ENCODE peak calls at places on chromosomes 4 and X, in five cellular contexts. Z, V, F, L and P are unnamed samples. For H3K4me1 and H3K9me3, the result is how much of the 10 kb centered on the place peaks cover.

GRCh38 chr4:116539744-116540143 is 545.6 kb downstream of the TRAM1L1 start:
- DNase-seq in Z (no peak), V (no peak), F (no peak), L (no peak), P (no peak)

GRCh38 chr4:172153694-172154093 is 340.5 kb downstream of the GALNTL6 start:
- DNase-seq in Z (no peak), V (no peak), F (no peak), L (no peak), P (no peak)

GRCh38 chr4:53902786-53903185 is 161.6 kb downstream of the CHIC2 start:
- DNase-seq in Z (no peak), V (no peak), F (no peak), L (no peak), P (no peak)

GRCh38 chr4:7335363-7336066 is 99.2 kb downstream of the PSAPL1 start:
- DNase-seq in Z (peak), V (peak), F (no peak), L (peak), P (peak)

GRCh38 chr4:38069271-38069760 is 109.1 kb downstream of the PTTG2 start:
- DNase-seq in Z (peak), V (peak), F (no peak), L (no peak), P (peak)

GRCh38 chr4:173703076-173703475 is 173.0 kb upstream of the HAND2 start:
- DNase-seq in Z (no peak), V (no peak), F (no peak), L (no peak), P (no peak)

GRCh38 chrX:150018931-150019331 is 80.6 kb upstream of the EOLA2 start:
- DNase-seq in Z (no peak), V (no peak), F (no peak), L (no peak), P (no peak)

GRCh38 chrX:48698306-48698705 is 1.8 kb downstream of the SUV39H1 start:
- DNase-seq in Z (no peak), V (no peak), F (no peak), L (no peak), P (no peak)

GRCh38 chr4:102483120-102483519 is 18.0 kb upstream of the NFKB1 start:
- DNase-seq in Z (no peak), V (no peak), F (no peak), L (no peak), P (no peak)

GRCh38 chr4:14233126-14233525 is 605.6 kb upstream of the BOD1L1 start:
- DNase-seq in Z (no peak), V (no peak), F (no peak), L (no peak), P (no peak)

GRCh38 chrX:6228720-6229119 is at the start of gene NLGN4X:
- DNase-seq in Z (no peak), V (peak), F (no peak), L (no peak), P (no peak)
- H3K4me1 ChIP-seq in Z (under half), V (under half), F (under half), L (under half), P (under half)

DNA sequence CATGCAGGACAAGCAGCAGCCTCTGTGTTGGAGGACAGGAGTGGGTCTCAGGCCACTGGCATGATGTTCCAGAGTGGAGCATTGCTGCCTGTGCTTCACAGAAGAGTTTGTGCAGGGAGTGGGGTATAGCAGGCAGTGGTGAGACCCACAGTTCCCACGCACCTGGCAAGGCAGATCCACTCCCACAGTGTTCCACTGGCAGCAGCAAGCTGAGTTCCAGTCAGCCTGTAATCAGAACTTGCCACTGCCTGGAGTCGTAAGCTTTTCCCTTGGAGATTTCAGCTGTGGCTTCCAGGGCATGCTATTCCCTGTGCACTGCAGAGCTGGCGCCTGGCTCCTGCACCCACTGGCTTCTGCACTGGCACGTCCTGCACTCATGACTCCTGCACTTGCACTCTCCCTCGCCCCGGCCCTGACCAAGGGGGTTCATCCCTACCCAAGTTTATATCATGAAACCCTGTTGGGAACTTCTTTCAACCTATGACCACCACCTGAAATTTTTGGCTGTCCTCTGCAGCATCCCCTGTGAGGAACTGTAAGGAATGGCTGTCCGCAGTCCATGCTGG is 1144.3 kb downstream of the RAPGEF2 start:
- DNase-seq in Z (no peak), V (no peak), F (no peak), L (no peak), P (no peak)
- H3K9me3 ChIP-seq in Z (under half), V (under half), F (under half), L (under half), P (under half)

GRCh38 chr4:84948056-84948455 is 18.4 kb downstream of the WDFY3 start:
- DNase-seq in Z (no peak), V (no peak), F (no peak), L (no peak), P (no peak)

GRCh38 chr4:84955168-84955567 is 11.3 kb downstream of the WDFY3 start:
- DNase-seq in Z (no peak), V (no peak), F (no peak), L (no peak), P (no peak)

GRCh38 chr4:84956014-84956413 is 10.5 kb downstream of the WDFY3 start:
- DNase-seq in Z (no peak), V (no peak), F (no peak), L (no peak), P (no peak)

GRCh38 chr4:84952004-84952403 is 14.5 kb downstream of the WDFY3 start:
- DNase-seq in Z (no peak), V (no peak), F (no peak), L (no peak), P (no peak)

GRCh38 chr4:84952776-84953175 is 13.7 kb downstream of the WDFY3 start:
- DNase-seq in Z (no peak), V (no peak), F (no peak), L (no peak), P (no peak)
- H3K4me1 ChIP-seq in Z (under half), V (under half), F (half or more), L (under half), P (under half)

DNA sequence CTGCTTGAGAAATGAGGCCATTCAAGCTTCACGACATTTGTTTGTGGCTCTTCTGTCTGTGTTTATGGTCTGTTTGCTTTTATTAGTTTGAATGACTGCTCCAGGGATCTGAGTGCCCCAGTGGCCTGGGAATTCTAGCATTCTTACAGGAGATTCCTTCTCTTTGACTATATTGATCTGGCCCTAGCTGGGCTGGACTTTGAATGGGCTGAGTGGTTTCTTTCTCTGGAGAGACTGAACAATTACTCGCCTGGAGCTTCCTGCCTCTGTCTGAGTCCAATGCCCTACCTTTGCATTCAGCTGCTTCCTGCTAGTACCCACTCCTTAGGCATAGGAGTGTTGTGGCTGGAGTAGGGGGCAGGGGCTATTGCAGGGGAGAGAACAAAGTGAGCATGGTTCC is 51.2 kb upstream of the EDA start:
- DNase-seq in Z (no peak), V (no peak), F (no peak), L (no peak), P (no peak)
- H3K9me3 ChIP-seq in Z (under half), V (under half), F (under half), L (under half), P (under half)

DNA sequence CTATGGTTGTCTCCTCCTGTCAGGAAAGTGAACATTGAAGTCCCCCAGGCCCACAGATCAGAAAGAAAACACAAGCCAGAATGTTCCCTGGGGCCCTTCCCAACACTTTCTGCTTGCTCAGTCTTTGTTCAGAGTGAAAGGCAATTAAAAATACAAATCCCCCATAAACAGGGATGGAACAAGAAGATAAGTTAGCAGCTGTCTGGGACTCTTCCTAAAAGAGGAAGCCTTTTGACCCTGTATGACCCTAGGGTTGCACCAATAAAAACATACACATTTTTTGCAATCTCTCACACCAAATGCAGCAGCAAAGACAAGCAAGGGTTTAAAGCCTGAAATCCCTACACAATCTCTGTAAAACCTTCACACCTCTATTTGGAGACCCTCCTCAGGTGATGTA is 22.6 kb downstream of the IRF2 start:
- DNase-seq in Z (no peak), V (no peak), F (no peak), L (no peak), P (no peak)
- H3K4me1 ChIP-seq in Z (under half), V (under half), F (half or more), L (under half), P (under half)

GRCh38 chr4:75710246-75710645 is 14.1 kb upstream of the USO1 start:
- DNase-seq in Z (no peak), V (peak), F (no peak), L (no peak), P (no peak)

GRCh38 chr4:75718529-75718928 is 5.8 kb upstream of the USO1 start:
- DNase-seq in Z (no peak), V (peak), F (no peak), L (no peak), P (no peak)

GRCh38 chr4:75715105-75715799 is 9.1 kb upstream of the USO1 start:
- DNase-seq in Z (no peak), V (peak), F (no peak), L (no peak), P (no peak)

GRCh38 chr4:75717332-75717873 is 7.0 kb upstream of the USO1 start:
- DNase-seq in Z (no peak), V (peak), F (no peak), L (no peak), P (no peak)

GRCh38 chr4:75714681-75715080 is 9.7 kb upstream of the USO1 start:
- DNase-seq in Z (no peak), V (peak), F (no peak), L (no peak), P (no peak)
- H3K9me3 ChIP-seq in Z (under half), V (under half), F (under half), L (under half), P (under half)

GRCh38 chr4:185838104-185838452 is 26.1 kb upstream of the SORBS2 start:
- DNase-seq in Z (no peak), V (peak), F (no peak), L (no peak), P (no peak)
- H3K4me1 ChIP-seq in Z (under half), V (under half), F (under half), L (under half), P (under half)

DNA sequence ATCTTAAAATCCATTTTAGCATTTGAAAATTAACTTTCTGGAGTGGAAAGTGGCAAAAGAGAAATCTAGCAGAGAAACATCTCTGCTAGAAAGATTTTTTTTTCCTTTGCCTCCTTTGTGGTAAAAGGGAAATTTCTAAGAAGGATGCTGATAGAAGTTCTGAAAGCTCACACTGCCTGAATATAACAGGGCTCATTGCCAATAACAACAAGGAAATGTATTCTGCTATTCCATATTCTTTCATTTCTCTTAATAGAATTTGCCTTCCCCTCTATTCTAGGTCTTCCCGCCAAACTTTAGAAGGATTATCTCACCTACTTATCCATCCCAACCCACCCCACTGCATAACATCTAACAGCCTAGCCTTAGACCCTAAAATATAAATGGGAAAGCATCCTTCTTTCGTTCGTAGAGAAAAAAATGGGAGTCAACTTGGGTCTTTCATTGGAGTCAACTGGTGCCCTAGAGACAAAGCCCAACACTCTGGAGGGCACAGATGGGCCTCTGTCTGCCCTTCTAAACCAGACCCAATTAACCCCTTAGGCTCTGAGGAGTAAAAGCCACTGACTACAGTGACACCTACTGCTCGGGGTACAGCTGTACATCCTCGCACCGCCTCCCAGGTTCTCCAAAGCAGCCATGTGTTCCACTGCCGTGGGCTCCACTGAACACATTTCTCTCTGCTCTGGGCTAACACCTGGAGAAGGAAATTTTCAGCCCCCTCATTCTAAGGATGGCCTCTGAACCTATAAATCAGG is 103.9 kb downstream of the MAML3 start:
- DNase-seq in Z (no peak), V (peak), F (no peak), L (peak), P (peak)
- H3K9me3 ChIP-seq in Z (under half), V (under half), F (under half), L (under half), P (under half)